ENCODE peak calls at places on chromosome 15, in seven cellular contexts. One of them, this sample, is unnamed.

GRCh38 chr15:72319360-72319984 is 485 bp downstream of the CELF6 start:
- DNase-seq in EL: peak; percentile 48
- DNase-seq in coronary artery: no peak
- DNase-seq in NCI-H2107: no peak
- DNase-seq in aorta: peak; percentile 92
- DNase-seq in stimulated activated CD4-positive, alpha-beta T cell treated with anti-CD3 and anti-CD28 coated beads, Interleukin-1b, Interleukin-23, amount 100 ng/mL, for 24 hours: peak; percentile 20
- DNase-seq in nephron progenitor cell: peak; percentile 97
- DNase-seq in this sample: no peak

GRCh38 chr15:86863226-86863915 is 783.7 kb downstream of the AGBL1 start:
- DNase-seq in EL: peak; percentile 69
- DNase-seq in coronary artery: no peak
- DNase-seq in NCI-H2107: no peak
- DNase-seq in aorta: no peak
- DNase-seq in stimulated activated CD4-positive, alpha-beta T cell treated with anti-CD3 and anti-CD28 coated beads, Interleukin-1b, Interleukin-23, amount 100 ng/mL, for 24 hours: no peak
- DNase-seq in nephron progenitor cell: no peak
- DNase-seq in this sample: no peak

GRCh38 chr15:75114796-75115195 is 86.9 kb upstream of the C15orf39 start:
- DNase-seq in EL: no peak
- DNase-seq in coronary artery: no peak
- DNase-seq in NCI-H2107: no peak
- DNase-seq in aorta: no peak
- DNase-seq in stimulated activated CD4-positive, alpha-beta T cell treated with anti-CD3 and anti-CD28 coated beads, Interleukin-1b, Interleukin-23, amount 100 ng/mL, for 24 hours: no peak
- DNase-seq in nephron progenitor cell: no peak
- DNase-seq in this sample: no peak

GRCh38 chr15:70792171-70792573 is 28.8 kb upstream of the UACA start:
- DNase-seq in EL: peak; percentile 93
- DNase-seq in coronary artery: no peak
- DNase-seq in NCI-H2107: no peak
- DNase-seq in aorta: no peak
- DNase-seq in stimulated activated CD4-positive, alpha-beta T cell treated with anti-CD3 and anti-CD28 coated beads, Interleukin-1b, Interleukin-23, amount 100 ng/mL, for 24 hours: no peak
- DNase-seq in nephron progenitor cell: no peak
- DNase-seq in this sample: no peak

GRCh38 chr15:67063689-67064606 is 1.5 kb upstream of the SMAD3 start:
- DNase-seq in EL: no peak
- DNase-seq in coronary artery: no peak
- DNase-seq in NCI-H2107: peak; percentile 23
- DNase-seq in aorta: no peak
- DNase-seq in stimulated activated CD4-positive, alpha-beta T cell treated with anti-CD3 and anti-CD28 coated beads, Interleukin-1b, Interleukin-23, amount 100 ng/mL, for 24 hours: no peak
- DNase-seq in nephron progenitor cell: peak; percentile 49
- DNase-seq in this sample: no peak

GRCh38 chr15:40343512-40343911 is 2.8 kb upstream of the CCDC9B start:
- DNase-seq in EL: peak; percentile 98
- DNase-seq in coronary artery: no peak
- DNase-seq in NCI-H2107: no peak
- DNase-seq in aorta: peak; percentile 88
- DNase-seq in stimulated activated CD4-positive, alpha-beta T cell treated with anti-CD3 and anti-CD28 coated beads, Interleukin-1b, Interleukin-23, amount 100 ng/mL, for 24 hours: no peak
- DNase-seq in nephron progenitor cell: no peak
- DNase-seq in this sample: no peak

GRCh38 chr15:59330649-59331048 is 42.0 kb downstream of the MYO1E start:
- DNase-seq in EL: no peak
- DNase-seq in coronary artery: no peak
- DNase-seq in NCI-H2107: no peak
- DNase-seq in aorta: no peak
- DNase-seq in stimulated activated CD4-positive, alpha-beta T cell treated with anti-CD3 and anti-CD28 coated beads, Interleukin-1b, Interleukin-23, amount 100 ng/mL, for 24 hours: no peak
- DNase-seq in nephron progenitor cell: no peak
- DNase-seq in this sample: no peak

GRCh38 chr15:75431682-75432081 is 19.8 kb downstream of the SIN3A start:
- DNase-seq in EL: no peak
- DNase-seq in coronary artery: no peak
- DNase-seq in NCI-H2107: no peak
- DNase-seq in aorta: no peak
- DNase-seq in stimulated activated CD4-positive, alpha-beta T cell treated with anti-CD3 and anti-CD28 coated beads, Interleukin-1b, Interleukin-23, amount 100 ng/mL, for 24 hours: no peak
- DNase-seq in nephron progenitor cell: no peak
- DNase-seq in this sample: no peak

GRCh38 chr15:55909036-55909811 is 84.2 kb downstream of the NEDD4 start:
- DNase-seq in EL: peak; percentile 88
- DNase-seq in coronary artery: no peak
- DNase-seq in NCI-H2107: no peak
- DNase-seq in aorta: no peak
- DNase-seq in stimulated activated CD4-positive, alpha-beta T cell treated with anti-CD3 and anti-CD28 coated beads, Interleukin-1b, Interleukin-23, amount 100 ng/mL, for 24 hours: no peak
- DNase-seq in nephron progenitor cell: no peak
- DNase-seq in this sample: no peak

GRCh38 chr15:34644061-34644460 is 60.6 kb upstream of the GOLGA8B start:
- DNase-seq in EL: peak; percentile 87
- DNase-seq in coronary artery: no peak
- DNase-seq in NCI-H2107: no peak
- DNase-seq in aorta: no peak
- DNase-seq in stimulated activated CD4-positive, alpha-beta T cell treated with anti-CD3 and anti-CD28 coated beads, Interleukin-1b, Interleukin-23, amount 100 ng/mL, for 24 hours: no peak
- DNase-seq in nephron progenitor cell: no peak
- DNase-seq in this sample: no peak

GRCh38 chr15:41392659-41393058 is 9.6 kb downstream of the NDUFAF1 start:
- DNase-seq in EL: no peak
- DNase-seq in coronary artery: no peak
- DNase-seq in NCI-H2107: no peak
- DNase-seq in aorta: no peak
- DNase-seq in stimulated activated CD4-positive, alpha-beta T cell treated with anti-CD3 and anti-CD28 coated beads, Interleukin-1b, Interleukin-23, amount 100 ng/mL, for 24 hours: no peak
- DNase-seq in nephron progenitor cell: no peak
- DNase-seq in this sample: no peak

GRCh38 chr15:90881181-90881977 is 2.9 kb upstream of the FES start:
- DNase-seq in EL: no peak
- DNase-seq in coronary artery: no peak
- DNase-seq in NCI-H2107: no peak
- DNase-seq in aorta: no peak
- DNase-seq in stimulated activated CD4-positive, alpha-beta T cell treated with anti-CD3 and anti-CD28 coated beads, Interleukin-1b, Interleukin-23, amount 100 ng/mL, for 24 hours: no peak
- DNase-seq in nephron progenitor cell: no peak
- DNase-seq in this sample: no peak

GRCh38 chr15:69421498-69421897 is 7.3 kb downstream of the KIF23 start:
- DNase-seq in EL: peak; percentile 41
- DNase-seq in coronary artery: no peak
- DNase-seq in NCI-H2107: no peak
- DNase-seq in aorta: no peak
- DNase-seq in stimulated activated CD4-positive, alpha-beta T cell treated with anti-CD3 and anti-CD28 coated beads, Interleukin-1b, Interleukin-23, amount 100 ng/mL, for 24 hours: no peak
- DNase-seq in nephron progenitor cell: no peak
- DNase-seq in this sample: no peak

GRCh38 chr15:88382482-88382983 is 84.7 kb downstream of the MRPL46 start:
- DNase-seq in EL: peak; percentile 22
- DNase-seq in coronary artery: no peak
- DNase-seq in NCI-H2107: no peak
- DNase-seq in aorta: no peak
- DNase-seq in stimulated activated CD4-positive, alpha-beta T cell treated with anti-CD3 and anti-CD28 coated beads, Interleukin-1b, Interleukin-23, amount 100 ng/mL, for 24 hours: no peak
- DNase-seq in nephron progenitor cell: no peak
- DNase-seq in this sample: no peak

GRCh38 chr15:92069308-92070244 is 216.1 kb downstream of the SLCO3A1 start:
- DNase-seq in EL: peak; percentile 73
- DNase-seq in coronary artery: peak; percentile 84
- DNase-seq in NCI-H2107: no peak
- DNase-seq in aorta: no peak
- DNase-seq in stimulated activated CD4-positive, alpha-beta T cell treated with anti-CD3 and anti-CD28 coated beads, Interleukin-1b, Interleukin-23, amount 100 ng/mL, for 24 hours: no peak
- DNase-seq in nephron progenitor cell: no peak
- DNase-seq in this sample: no peak

GRCh38 chr15:78734441-78735064 is 76.7 kb downstream of the ADAMTS7 start:
- DNase-seq in EL: no peak
- DNase-seq in coronary artery: peak; percentile 54
- DNase-seq in NCI-H2107: no peak
- DNase-seq in aorta: peak; percentile 32
- DNase-seq in stimulated activated CD4-positive, alpha-beta T cell treated with anti-CD3 and anti-CD28 coated beads, Interleukin-1b, Interleukin-23, amount 100 ng/mL, for 24 hours: no peak
- DNase-seq in nephron progenitor cell: no peak
- DNase-seq in this sample: no peak

GRCh38 chr15:77819841-77820728 is 187.4 kb upstream of the LINGO1 start:
- DNase-seq in EL: peak; percentile 31
- DNase-seq in coronary artery: no peak
- DNase-seq in NCI-H2107: no peak
- DNase-seq in aorta: no peak
- DNase-seq in stimulated activated CD4-positive, alpha-beta T cell treated with anti-CD3 and anti-CD28 coated beads, Interleukin-1b, Interleukin-23, amount 100 ng/mL, for 24 hours: no peak
- DNase-seq in nephron progenitor cell: peak; percentile 74
- DNase-seq in this sample: no peak

GRCh38 chr15:74007820-74008371 is 13.4 kb downstream of the PML start:
- DNase-seq in EL: no peak
- DNase-seq in coronary artery: no peak
- DNase-seq in NCI-H2107: no peak
- DNase-seq in aorta: no peak
- DNase-seq in stimulated activated CD4-positive, alpha-beta T cell treated with anti-CD3 and anti-CD28 coated beads, Interleukin-1b, Interleukin-23, amount 100 ng/mL, for 24 hours: no peak
- DNase-seq in nephron progenitor cell: no peak
- DNase-seq in this sample: peak; percentile 49

GRCh38 chr15:85019815-85020590 is 38.3 kb downstream of the PDE8A start:
- DNase-seq in EL: no peak
- DNase-seq in coronary artery: no peak
- DNase-seq in NCI-H2107: no peak
- DNase-seq in aorta: no peak
- DNase-seq in stimulated activated CD4-positive, alpha-beta T cell treated with anti-CD3 and anti-CD28 coated beads, Interleukin-1b, Interleukin-23, amount 100 ng/mL, for 24 hours: no peak
- DNase-seq in nephron progenitor cell: no peak
- DNase-seq in this sample: no peak

GRCh38 chr15:29473621-29474105 is 204.0 kb upstream of the NSMCE3 start:
- DNase-seq in EL: no peak
- DNase-seq in coronary artery: no peak
- DNase-seq in NCI-H2107: no peak
- DNase-seq in aorta: no peak
- DNase-seq in stimulated activated CD4-positive, alpha-beta T cell treated with anti-CD3 and anti-CD28 coated beads, Interleukin-1b, Interleukin-23, amount 100 ng/mL, for 24 hours: no peak
- DNase-seq in nephron progenitor cell: no peak
- DNase-seq in this sample: no peak

GRCh38 chr15:34271493-34271892 is 46.7 kb downstream of the EMC4 start:
- DNase-seq in EL: peak; percentile 50
- DNase-seq in coronary artery: no peak
- DNase-seq in NCI-H2107: no peak
- DNase-seq in aorta: no peak
- DNase-seq in stimulated activated CD4-positive, alpha-beta T cell treated with anti-CD3 and anti-CD28 coated beads, Interleukin-1b, Interleukin-23, amount 100 ng/mL, for 24 hours: no peak
- DNase-seq in nephron progenitor cell: no peak
- DNase-seq in this sample: no peak

GRCh38 chr15:90497912-90498311 is 31.8 kb upstream of the CRTC3 start:
- DNase-seq in EL: no peak
- DNase-seq in coronary artery: no peak
- DNase-seq in NCI-H2107: no peak
- DNase-seq in aorta: no peak
- DNase-seq in stimulated activated CD4-positive, alpha-beta T cell treated with anti-CD3 and anti-CD28 coated beads, Interleukin-1b, Interleukin-23, amount 100 ng/mL, for 24 hours: no peak
- DNase-seq in nephron progenitor cell: peak; percentile 3
- DNase-seq in this sample: no peak

GRCh38 chr15:81337713-81338157 is 13.8 kb upstream of the STARD5 start:
- DNase-seq in EL: no peak
- DNase-seq in coronary artery: peak; percentile 29
- DNase-seq in NCI-H2107: no peak
- DNase-seq in aorta: no peak
- DNase-seq in stimulated activated CD4-positive, alpha-beta T cell treated with anti-CD3 and anti-CD28 coated beads, Interleukin-1b, Interleukin-23, amount 100 ng/mL, for 24 hours: no peak
- DNase-seq in nephron progenitor cell: no peak
- DNase-seq in this sample: no peak

GRCh38 chr15:70375006-70375409 is 277.3 kb upstream of the TLE3 start:
- DNase-seq in EL: peak; percentile 64
- DNase-seq in coronary artery: peak; percentile 75
- DNase-seq in NCI-H2107: no peak
- DNase-seq in aorta: peak; percentile 86
- DNase-seq in stimulated activated CD4-positive, alpha-beta T cell treated with anti-CD3 and anti-CD28 coated beads, Interleukin-1b, Interleukin-23, amount 100 ng/mL, for 24 hours: no peak
- DNase-seq in nephron progenitor cell: no peak
- DNase-seq in this sample: no peak

GRCh38 chr15:58931985-58932384 is 1.5 kb downstream of the SLTM start:
- DNase-seq in EL: peak; percentile 57
- DNase-seq in coronary artery: no peak
- DNase-seq in NCI-H2107: no peak
- DNase-seq in aorta: no peak
- DNase-seq in stimulated activated CD4-positive, alpha-beta T cell treated with anti-CD3 and anti-CD28 coated beads, Interleukin-1b, Interleukin-23, amount 100 ng/mL, for 24 hours: no peak
- DNase-seq in nephron progenitor cell: no peak
- DNase-seq in this sample: peak; percentile 64

GRCh38 chr15:43932907-43933306 is 106.1 kb downstream of the WDR76 start:
- DNase-seq in EL: no peak
- DNase-seq in coronary artery: no peak
- DNase-seq in NCI-H2107: no peak
- DNase-seq in aorta: no peak
- DNase-seq in stimulated activated CD4-positive, alpha-beta T cell treated with anti-CD3 and anti-CD28 coated beads, Interleukin-1b, Interleukin-23, amount 100 ng/mL, for 24 hours: no peak
- DNase-seq in nephron progenitor cell: no peak
- DNase-seq in this sample: no peak

GRCh38 chr15:68277131-68277604 is 377 bp upstream of the FEM1B start:
- DNase-seq in EL: peak; percentile 63
- DNase-seq in coronary artery: peak; percentile 84
- DNase-seq in NCI-H2107: no peak
- DNase-seq in aorta: no peak
- DNase-seq in stimulated activated CD4-positive, alpha-beta T cell treated with anti-CD3 and anti-CD28 coated beads, Interleukin-1b, Interleukin-23, amount 100 ng/mL, for 24 hours: no peak
- DNase-seq in nephron progenitor cell: no peak
- DNase-seq in this sample: no peak

GRCh38 chr15:38991126-38991525 is 426.5 kb upstream of the RASGRP1 start:
- DNase-seq in EL: peak; percentile 41
- DNase-seq in coronary artery: no peak
- DNase-seq in NCI-H2107: no peak
- DNase-seq in aorta: no peak
- DNase-seq in stimulated activated CD4-positive, alpha-beta T cell treated with anti-CD3 and anti-CD28 coated beads, Interleukin-1b, Interleukin-23, amount 100 ng/mL, for 24 hours: no peak
- DNase-seq in nephron progenitor cell: no peak
- DNase-seq in this sample: peak; percentile 5

GRCh38 chr15:57516327-57517026 is 75.2 kb upstream of the MYZAP start:
- DNase-seq in EL: no peak
- DNase-seq in coronary artery: no peak
- DNase-seq in NCI-H2107: no peak
- DNase-seq in aorta: no peak
- DNase-seq in stimulated activated CD4-positive, alpha-beta T cell treated with anti-CD3 and anti-CD28 coated beads, Interleukin-1b, Interleukin-23, amount 100 ng/mL, for 24 hours: no peak
- DNase-seq in nephron progenitor cell: no peak
- DNase-seq in this sample: no peak

GRCh38 chr15:51782357-51782896 is 31.0 kb downstream of the TMOD2 start:
- DNase-seq in EL: peak; percentile 31
- DNase-seq in coronary artery: no peak
- DNase-seq in NCI-H2107: no peak
- DNase-seq in aorta: no peak
- DNase-seq in stimulated activated CD4-positive, alpha-beta T cell treated with anti-CD3 and anti-CD28 coated beads, Interleukin-1b, Interleukin-23, amount 100 ng/mL, for 24 hours: no peak
- DNase-seq in nephron progenitor cell: no peak
- DNase-seq in this sample: peak; percentile 43

GRCh38 chr15:70795311-70795665 is 31.9 kb upstream of the UACA start:
- DNase-seq in EL: peak; percentile 96
- DNase-seq in coronary artery: no peak
- DNase-seq in NCI-H2107: no peak
- DNase-seq in aorta: no peak
- DNase-seq in stimulated activated CD4-positive, alpha-beta T cell treated with anti-CD3 and anti-CD28 coated beads, Interleukin-1b, Interleukin-23, amount 100 ng/mL, for 24 hours: no peak
- DNase-seq in nephron progenitor cell: no peak
- DNase-seq in this sample: no peak

GRCh38 chr15:98658831-98659699 is 10.7 kb downstream of the IGF1R start:
- DNase-seq in EL: peak; percentile 52
- DNase-seq in coronary artery: no peak
- DNase-seq in NCI-H2107: no peak
- DNase-seq in aorta: no peak
- DNase-seq in stimulated activated CD4-positive, alpha-beta T cell treated with anti-CD3 and anti-CD28 coated beads, Interleukin-1b, Interleukin-23, amount 100 ng/mL, for 24 hours: no peak
- DNase-seq in nephron progenitor cell: peak; percentile 27
- DNase-seq in this sample: peak; percentile 77

GRCh38 chr15:73809728-73810501 is 56.8 kb upstream of the INSYN1 start:
- DNase-seq in EL: no peak
- DNase-seq in coronary artery: no peak
- DNase-seq in NCI-H2107: no peak
- DNase-seq in aorta: peak; percentile 63
- DNase-seq in stimulated activated CD4-positive, alpha-beta T cell treated with anti-CD3 and anti-CD28 coated beads, Interleukin-1b, Interleukin-23, amount 100 ng/mL, for 24 hours: no peak
- DNase-seq in nephron progenitor cell: no peak
- DNase-seq in this sample: no peak

GRCh38 chr15:95208988-95209387 is 977.6 kb downstream of the MCTP2 start:
- DNase-seq in EL: peak; percentile 53
- DNase-seq in coronary artery: no peak
- DNase-seq in NCI-H2107: no peak
- DNase-seq in aorta: no peak
- DNase-seq in stimulated activated CD4-positive, alpha-beta T cell treated with anti-CD3 and anti-CD28 coated beads, Interleukin-1b, Interleukin-23, amount 100 ng/mL, for 24 hours: no peak
- DNase-seq in nephron progenitor cell: no peak
- DNase-seq in this sample: no peak

This sample was measured in NAMALWA.